ENCODE peak calls at places on chromosomes 13 and 19, in nine cellular contexts. S, R, H, B, N, E, D, V and Z are unnamed samples.

GRCh38 chr19:18185538-18185937 is 7.5 kb upstream of the MPV17L2 start:
- DNase-seq in V (no peak), H (no peak), R (no peak), S (no peak), E (no peak), D (no peak), N (no peak), B (no peak), Z (no peak)

GRCh38 chr13:51044023-51044665 is 66.9 kb downstream of the C13orf42 start:
- DNase-seq in R (no peak), N (peak; percentile 42), V (no peak), B (no peak), E (no peak), S (no peak), D (no peak), H (no peak), Z (no peak)

GRCh38 chr19:52646571-52647222 is 8.5 kb upstream of the ZNF83 start:
- DNase-seq in S (no peak), N (no peak), D (no peak), V (no peak), B (peak; percentile 29), R (peak; percentile 17), H (no peak), E (no peak), Z (no peak)

GRCh38 chr13:57629821-57630235 is 1.7 kb upstream of the PCDH17 start:
- DNase-seq in H (no peak), V (peak; percentile 77), B (peak; percentile 42), S (peak; percentile 90), E (peak; percentile 90), R (peak; percentile 93), D (peak; percentile 94), N (no peak), Z (peak; percentile 97)

GRCh38 chr19:46355234-46355990 is 8.5 kb downstream of the PPP5C start:
- DNase-seq in V (peak; percentile 36), S (peak; percentile 53), R (no peak), E (no peak), D (peak; percentile 73), H (no peak), B (no peak), N (peak; percentile 74), Z (no peak)

GRCh38 chr13:94305033-94305432 is 174.4 kb downstream of the DCT start:
- DNase-seq in B (no peak), R (no peak), V (no peak), D (no peak), H (no peak), N (no peak), S (no peak), E (no peak), Z (no peak)

GRCh38 chr13:84446972-84447700 is 564.9 kb upstream of the SLITRK1 start:
- DNase-seq in V (no peak), D (no peak), H (no peak), R (peak; percentile 43), S (no peak), N (no peak), E (no peak), B (no peak), Z (no peak)

GRCh38 chr19:7871280-7871529 is 3.0 kb downstream of the PRR36 start:
- DNase-seq in R (no peak), V (no peak), S (no peak), N (no peak), D (no peak), B (no peak), H (no peak), E (no peak), Z (no peak)

GRCh38 chr13:85283408-85283807 is 515.8 kb downstream of the SLITRK6 start:
- DNase-seq in S (no peak), D (no peak), R (no peak), B (no peak), N (peak; percentile 42), V (no peak), H (no peak), E (no peak), Z (no peak)

GRCh38 chr19:38945562-38946228 is 15.0 kb downstream of the MRPS12 start:
- DNase-seq in B (no peak), D (no peak), H (no peak), V (no peak), R (no peak), N (no peak), E (no peak), S (no peak), Z (no peak)

GRCh38 chr13:75258159-75258782 is 223.7 kb downstream of the TBC1D4 start:
- DNase-seq in D (no peak), R (peak; percentile 68), B (peak; percentile 55), V (no peak), H (no peak), N (peak; percentile 43), E (no peak), S (no peak), Z (peak; percentile 48)

GRCh38 chr13:45341799-45342584 is 1.0 kb upstream of the TPT1 start:
- DNase-seq in S (peak; percentile 86), H (peak; percentile 29), N (no peak), D (no peak), B (no peak), E (no peak), R (peak; percentile 60), V (peak; percentile 75), Z (no peak)

GRCh38 chr19:50909240-50910070 is 1.7 kb downstream of the KLK4 start:
- DNase-seq in N (peak; percentile 42), R (no peak), E (peak; percentile 22), S (no peak), B (no peak), H (peak; percentile 31), V (peak; percentile 53), D (peak; percentile 62), Z (peak; percentile 94)

GRCh38 chr19:17128403-17128802 is 52.8 kb downstream of the MYO9B start:
- DNase-seq in D (no peak), R (no peak), H (no peak), V (no peak), N (no peak), B (no peak), S (no peak), E (no peak), Z (no peak)
- H3K4me1 ChIP-seq in D (peaks cover 7% of the 10 kb centered on the region), R (peaks cover 8% of the 10 kb centered on the region), H (no peaks in the 10 kb centered on the region), V (no peaks in the 10 kb centered on the region), N (peaks cover 13% of the 10 kb centered on the region), B (peaks cover 11% of the 10 kb centered on the region), S (peaks cover 35% of the 10 kb centered on the region), E (peaks cover 17% of the 10 kb centered on the region), Z (no peaks in the 10 kb centered on the region)

DNA sequence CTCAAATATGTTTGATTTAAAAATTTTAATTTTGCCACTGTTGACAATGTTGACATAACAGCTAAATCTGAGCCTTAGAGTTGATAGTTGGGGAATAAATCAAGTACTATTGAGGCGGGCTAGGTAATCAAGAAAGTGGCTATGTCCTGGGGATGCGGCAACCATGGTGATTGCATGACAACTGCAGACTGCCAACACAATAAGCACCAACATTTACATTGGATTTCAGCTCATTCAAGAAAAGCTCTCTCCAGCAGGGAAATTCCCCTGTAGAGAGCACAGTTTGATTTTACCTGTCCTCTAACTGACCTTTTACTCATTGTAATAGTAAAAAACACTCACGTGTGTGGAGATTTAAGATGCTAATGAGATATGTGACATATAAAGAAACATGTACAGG is 63.1 kb downstream of the ZNF100 start:
- DNase-seq in S (no peak), B (no peak), N (no peak), D (no peak), H (no peak), V (no peak), E (no peak), R (no peak), Z (no peak)
- H3K4me1 ChIP-seq in S (no peaks in the 10 kb centered on the region), B (no peaks in the 10 kb centered on the region), N (no peaks in the 10 kb centered on the region), D (no peaks in the 10 kb centered on the region), H (no peaks in the 10 kb centered on the region), V (no peaks in the 10 kb centered on the region), E (no peaks in the 10 kb centered on the region), R (no peaks in the 10 kb centered on the region), Z (no peaks in the 10 kb centered on the region)

GRCh38 chr19:35184884-35185283 is 30.3 kb downstream of the FXYD5 start:
- DNase-seq in E (no peak), S (no peak), N (no peak), D (no peak), H (no peak), R (no peak), B (no peak), V (no peak), Z (no peak)

GRCh38 chr19:35184267-35184666 is 29.7 kb downstream of the FXYD5 start:
- DNase-seq in V (no peak), S (no peak), B (no peak), R (no peak), E (no peak), D (no peak), H (no peak), N (no peak), Z (no peak)

GRCh38 chr19:35179830-35180229 is 25.3 kb downstream of the FXYD5 start:
- DNase-seq in N (no peak), R (no peak), E (no peak), S (no peak), H (no peak), B (no peak), D (no peak), V (no peak), Z (no peak)

GRCh38 chr19:35178701-35179100 is 24.2 kb downstream of the FXYD5 start:
- DNase-seq in H (no peak), V (no peak), D (no peak), B (no peak), S (no peak), E (no peak), N (no peak), R (no peak), Z (no peak)

GRCh38 chr19:35181387-35181786 is 26.9 kb downstream of the FXYD5 start:
- DNase-seq in N (no peak), H (no peak), B (no peak), R (no peak), S (no peak), E (no peak), D (no peak), V (no peak), Z (no peak)
- H3K4me1 ChIP-seq in N (no peaks in the 10 kb centered on the region), H (no peaks in the 10 kb centered on the region), B (no peaks in the 10 kb centered on the region), R (no peaks in the 10 kb centered on the region), S (no peaks in the 10 kb centered on the region), E (no peaks in the 10 kb centered on the region), D (no peaks in the 10 kb centered on the region), V (no peaks in the 10 kb centered on the region), Z (no peaks in the 10 kb centered on the region)

DNA sequence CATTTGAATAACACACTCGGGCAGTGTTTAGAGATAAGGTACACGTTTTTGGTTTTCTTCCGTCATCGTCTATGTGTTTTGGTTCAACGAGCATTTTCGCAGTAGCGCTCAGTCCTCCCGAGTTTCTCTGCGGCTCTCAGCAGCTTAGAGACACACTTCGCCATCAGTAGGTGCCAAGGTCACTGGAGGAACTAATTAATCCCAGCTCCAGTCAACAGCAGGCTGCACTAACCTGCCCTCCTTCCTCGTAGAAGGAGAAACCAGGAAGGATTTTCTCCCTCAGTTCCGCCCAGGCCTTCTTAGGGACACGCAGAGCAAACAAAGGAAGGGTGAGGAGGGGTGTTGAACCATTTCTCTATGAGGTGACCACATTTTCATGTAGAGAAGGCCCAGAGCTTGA is 12.6 kb downstream of the MBNL2 start:
- DNase-seq in B (no peak), D (no peak), R (no peak), V (no peak), H (no peak), S (no peak), E (no peak), N (no peak), Z (no peak)
- H3K4me1 ChIP-seq in B (peaks cover 29% of the 10 kb centered on the region), D (peaks cover 44% of the 10 kb centered on the region), R (peaks cover 10% of the 10 kb centered on the region), V (no peaks in the 10 kb centered on the region), H (no peaks in the 10 kb centered on the region), S (peaks cover 93% of the 10 kb centered on the region), E (peaks cover 77% of the 10 kb centered on the region), N (peaks cover 21% of the 10 kb centered on the region), Z (no peaks in the 10 kb centered on the region)

GRCh38 chr19:12065100-12065538 is 588 bp downstream of the ZNF844 start:
- DNase-seq in H (no peak), D (no peak), R (peak; percentile 65), V (peak; percentile 61), N (no peak), E (no peak), S (peak; percentile 71), B (peak; percentile 38), Z (no peak)
- H3K4me1 ChIP-seq in H (no peaks in the 10 kb centered on the region), D (peaks cover 2% of the 10 kb centered on the region), R (no peaks in the 10 kb centered on the region), V (no peaks in the 10 kb centered on the region), N (no peaks in the 10 kb centered on the region), E (peaks cover 8% of the 10 kb centered on the region), S (peaks cover 17% of the 10 kb centered on the region), B (no peaks in the 10 kb centered on the region), Z (peaks cover 3% of the 10 kb centered on the region)